ENCODE peak calls at places on chromosomes 7 and 10, in eight cellular contexts. A, J, M, I, G, X, S and H are unnamed samples.

GRCh38 chr10:63470928-63471327 is 5.2 kb upstream of the JMJD1C start:
- DNase-seq in A (no peak), J (no peak), M (no peak), I (no peak), G (no peak), X (no peak), S (no peak), H (no peak)

GRCh38 chr10:3484306-3485187 is 300.5 kb downstream of the KLF6 start:
- DNase-seq in A (no peak), J (no peak), M (no peak), I (no peak), G (peak; percentile 18), X (no peak), S (no peak), H (no peak)

GRCh38 chr7:155214328-155214986 is 83.2 kb upstream of the INSIG1 start:
- DNase-seq in A (peak; percentile 53), J (no peak), M (no peak), I (no peak), G (no peak), X (no peak), S (no peak), H (no peak)

GRCh38 chr10:21083861-21084260 is 186.8 kb upstream of the NEBL start:
- DNase-seq in A (no peak), J (no peak), M (no peak), I (no peak), G (no peak), X (no peak), S (no peak), H (no peak)

GRCh38 chr10:124671486-124672075 is 72.6 kb downstream of the FAM53B start:
- DNase-seq in A (no peak), J (peak; percentile 82), M (no peak), I (no peak), G (no peak), X (peak; percentile 70), S (no peak), H (no peak)

GRCh38 chr10:101224060-101224909 is 5.0 kb downstream of the LBX1 start:
- DNase-seq in A (no peak), J (no peak), M (no peak), I (no peak), G (no peak), X (no peak), S (no peak), H (no peak)

GRCh38 chr7:42550706-42551470 is 313.9 kb upstream of the GLI3 start:
- DNase-seq in A (no peak), J (no peak), M (no peak), I (no peak), G (no peak), X (no peak), S (no peak), H (no peak)

GRCh38 chr7:82156168-82156567 is 287.4 kb downstream of the CACNA2D1 start:
- DNase-seq in A (no peak), J (peak; percentile 71), M (no peak), I (no peak), G (no peak), X (no peak), S (no peak), H (no peak)

GRCh38 chr7:129896568-129897382 is 56.0 kb downstream of the UBE2H start:
- DNase-seq in A (no peak), J (no peak), M (no peak), I (no peak), G (no peak), X (no peak), S (no peak), H (no peak)

GRCh38 chr10:88131561-88132139 is 268.2 kb downstream of the PTEN start:
- DNase-seq in A (peak; percentile 74), J (no peak), M (no peak), I (peak; percentile 35), G (no peak), X (peak; percentile 42), S (no peak), H (no peak)

GRCh38 chr10:56551037-56551436 is 190.0 kb upstream of the ZWINT start:
- DNase-seq in A (no peak), J (no peak), M (no peak), I (no peak), G (no peak), X (no peak), S (no peak), H (no peak)

GRCh38 chr7:81140206-81140605 is 221.4 kb upstream of the SEMA3C start:
- DNase-seq in A (no peak), J (no peak), M (no peak), I (no peak), G (no peak), X (no peak), S (no peak), H (no peak)

GRCh38 chr7:117781707-117782106 is 91.5 kb downstream of the CTTNBP2 start:
- DNase-seq in A (no peak), J (no peak), M (no peak), I (no peak), G (no peak), X (no peak), S (no peak), H (no peak)

GRCh38 chr10:99658622-99659030 is 683 bp upstream of the ENTPD7 start:
- DNase-seq in A (no peak), J (peak; percentile 63), M (no peak), I (no peak), G (peak; percentile 15), X (peak; percentile 41), S (peak; percentile 4), H (peak; percentile 13)

GRCh38 chr10:114859227-114859626 is 37.6 kb downstream of the FHIP2A start:
- DNase-seq in A (no peak), J (peak; percentile 48), M (no peak), I (no peak), G (no peak), X (no peak), S (no peak), H (no peak)

GRCh38 chr10:27959093-27959715 is 39.7 kb downstream of the ODAD2 start:
- DNase-seq in A (no peak), J (no peak), M (no peak), I (no peak), G (no peak), X (no peak), S (no peak), H (no peak)

GRCh38 chr10:86286591-86287421 is 79.8 kb downstream of the GRID1 start:
- DNase-seq in A (no peak), J (peak; percentile 17), M (no peak), I (no peak), G (no peak), X (no peak), S (no peak), H (peak; percentile 2)

GRCh38 chr7:33968591-33968990 is 63.3 kb downstream of the BMPER start:
- DNase-seq in A (no peak), J (no peak), M (no peak), I (no peak), G (no peak), X (no peak), S (no peak), H (no peak)

GRCh38 chr10:79981673-79982485 is 33.0 kb upstream of the SFTPD start:
- DNase-seq in A (no peak), J (peak; percentile 89), M (peak; percentile 48), I (no peak), G (peak; percentile 70), X (peak; percentile 45), S (peak; percentile 41), H (peak; percentile 43)

GRCh38 chr7:97555845-97556431 is 175.9 kb upstream of the TAC1 start:
- DNase-seq in A (no peak), J (no peak), M (no peak), I (no peak), G (no peak), X (no peak), S (no peak), H (no peak)

GRCh38 chr7:73954181-73954580 is 73.8 kb upstream of the ELN start:
- DNase-seq in A (no peak), J (no peak), M (no peak), I (no peak), G (no peak), X (no peak), S (no peak), H (no peak)

GRCh38 chr7:104980969-104981670 is 32.9 kb upstream of the KMT2E start:
- DNase-seq in A (no peak), J (no peak), M (no peak), I (no peak), G (peak; percentile 81), X (no peak), S (no peak), H (no peak)

GRCh38 chr7:19143930-19144574 is 1.2 kb downstream of the FERD3L start:
- DNase-seq in A (no peak), J (peak; percentile 82), M (no peak), I (no peak), G (no peak), X (no peak), S (peak; percentile 3), H (peak; percentile 23)

GRCh38 chr7:156156734-156157408 is 344.6 kb upstream of the SHH start:
- DNase-seq in A (no peak), J (peak; percentile 87), M (peak; percentile 34), I (no peak), G (no peak), X (no peak), S (peak; percentile 52), H (peak; percentile 42)

GRCh38 chr10:104938031-104938430 is 296.9 kb downstream of the SORCS3 start:
- DNase-seq in A (no peak), J (no peak), M (no peak), I (no peak), G (no peak), X (no peak), S (no peak), H (no peak)
- TF ChIP-seq CTCF in A (no peak), J (no peak), M (no peak), I (no peak), G (no peak), X (no peak), S (no peak), H (no peak)

GRCh38 chr10:74234569-74234968 is 83.5 kb downstream of the ADK start:
- DNase-seq in A (no peak), J (no peak), M (no peak), I (no peak), G (no peak), X (no peak), S (no peak), H (no peak)
- TF ChIP-seq CTCF in A (peak; percentile 44), J (peak; percentile 48), M (peak; percentile 29), I (peak; percentile 44), G (peak; percentile 50), X (peak; percentile 39), S (peak; percentile 62), H (peak; percentile 11)

DNA sequence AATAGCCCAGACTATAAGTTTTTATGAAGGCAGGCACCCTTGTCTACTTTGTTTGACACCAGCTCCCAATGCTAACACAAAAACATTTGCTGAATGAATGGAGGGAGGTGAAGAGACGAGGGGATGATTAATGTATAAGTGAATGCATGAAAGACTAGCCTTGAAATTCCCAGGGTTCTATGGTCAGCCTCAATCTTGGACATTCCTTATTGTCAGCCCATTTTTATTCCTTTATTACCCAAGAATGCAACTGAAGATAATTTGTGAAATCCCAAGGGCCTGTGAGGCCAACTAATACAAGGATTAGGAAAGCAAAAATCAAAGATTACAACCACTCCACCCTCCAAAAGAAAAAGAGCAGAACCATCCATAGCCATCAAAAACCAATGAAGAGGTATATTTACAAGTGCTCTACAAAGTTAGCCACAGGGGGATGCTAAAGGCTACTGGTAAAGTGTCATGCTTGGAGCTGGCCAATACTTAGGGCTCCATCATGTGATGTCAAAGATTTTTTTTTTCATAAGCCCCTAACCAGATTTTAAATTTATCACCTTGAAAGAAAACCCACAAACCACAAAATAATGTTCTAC is 40.0 kb upstream of the ASAH2 start:
- DNase-seq in A (no peak), J (no peak), M (no peak), I (no peak), G (no peak), X (no peak), S (no peak), H (no peak)
- TF ChIP-seq CTCF in A (no peak), J (peak; percentile 72), M (no peak), I (peak; percentile 43), G (peak; percentile 55), X (peak; percentile 39), S (no peak), H (no peak)

GRCh38 chr7:106064836-106065559 is 47.1 kb downstream of the SYPL1 start:
- DNase-seq in A (peak; percentile 91), J (peak; percentile 79), M (no peak), I (peak; percentile 87), G (no peak), X (peak; percentile 88), S (no peak), H (no peak)
- TF ChIP-seq CTCF in A (peak; percentile 20), J (no peak), M (no peak), I (no peak), G (no peak), X (peak; percentile 16), S (no peak), H (no peak)